ENCODE peak calls at places on chromosome 1, in six cellular contexts. F is astrocyte of the spinal cord; H is naive thymus-derived CD4-positive, alpha-beta T cell; S is GM23338; D is left ventricle myocardium inferior; Q is heart left ventricle. Y is an unnamed sample.

GRCh38 chr1:70156529-70157120 is 48.8 kb downstream of the LRRC40 start:
- DNase-seq in D (no peak), S (no peak), F (no peak), H (no peak), Q (no peak), Y (peak)

GRCh38 chr1:203143671-203144070 is 16.1 kb downstream of the ADORA1 start:
- DNase-seq in Q (no peak), F (no peak), H (no peak), D (no peak), S (no peak), Y (peak)

GRCh38 chr1:94737124-94737998 is 82.8 kb upstream of the SLC44A3 start:
- DNase-seq in H (no peak), F (peak), Q (no peak), D (no peak), S (no peak), Y (peak)

GRCh38 chr1:220914283-220915116 is 35.3 kb downstream of the HLX start:
- DNase-seq in H (no peak), F (no peak), Q (no peak), D (no peak), S (no peak), Y (no peak)

GRCh38 chr1:234716907-234717375 is 107.0 kb upstream of the IRF2BP2 start:
- DNase-seq in D (no peak), H (no peak), F (no peak), Q (no peak), S (no peak), Y (no peak)

GRCh38 chr1:165828103-165828558 is 717 bp downstream of the UCK2 start:
- DNase-seq in D (peak), S (peak), H (peak), F (no peak), Q (peak), Y (no peak)

GRCh38 chr1:179761296-179761695 is 18.2 kb downstream of the FAM163A start:
- DNase-seq in Q (no peak), H (no peak), D (no peak), S (no peak), F (no peak), Y (no peak)

GRCh38 chr1:21082078-21082477 is 94.6 kb downstream of the EIF4G3 start:
- DNase-seq in D (no peak), S (no peak), F (no peak), Q (no peak), H (no peak), Y (no peak)

GRCh38 chr1:59666106-59666505 is 148.6 kb upstream of the HOOK1 start:
- DNase-seq in S (no peak), F (no peak), Q (no peak), D (no peak), H (no peak), Y (no peak)

GRCh38 chr1:116570358-116571214 is at the start of gene CD58:
- DNase-seq in S (peak), Q (peak), D (peak), H (peak), F (peak), Y (peak)

GRCh38 chr1:159848316-159848715 is 14.1 kb downstream of the VSIG8 start:
- DNase-seq in F (no peak), Q (no peak), H (no peak), S (no peak), D (no peak), Y (no peak)

GRCh38 chr1:159853417-159853816 is 9.0 kb downstream of the VSIG8 start:
- DNase-seq in H (no peak), S (no peak), D (no peak), Q (no peak), F (peak), Y (peak)

GRCh38 chr1:159851386-159851785 is 11.1 kb downstream of the VSIG8 start:
- DNase-seq in H (no peak), S (peak), Q (no peak), D (no peak), F (no peak), Y (no peak)

GRCh38 chr1:159847231-159847630 is 15.2 kb downstream of the VSIG8 start:
- DNase-seq in F (no peak), D (no peak), Q (no peak), S (no peak), H (no peak), Y (no peak)

DNA sequence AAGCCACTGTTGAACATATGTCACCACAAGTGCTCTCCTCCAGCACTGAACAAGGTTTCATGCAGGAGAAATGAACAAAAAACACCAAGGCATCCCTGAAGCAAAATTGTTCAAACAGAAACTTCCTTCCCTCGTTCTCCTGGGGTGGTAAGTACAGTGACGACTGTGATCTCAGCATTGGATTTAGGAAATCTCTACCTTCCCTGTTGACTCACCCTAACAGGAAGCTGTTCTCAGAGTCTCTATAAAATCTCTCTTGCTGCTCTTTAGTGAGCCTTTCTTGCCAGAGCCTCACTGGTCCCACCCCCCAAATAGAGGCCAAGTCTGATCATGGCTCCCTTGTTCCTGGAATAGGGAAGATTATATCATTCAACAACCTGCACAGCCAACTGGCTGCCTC is 12.5 kb downstream of the VSIG8 start:
- DNase-seq in H (no peak), F (peak), D (no peak), S (no peak), Q (no peak), Y (peak)
- H3K4me3 ChIP-seq in H (no peak), F (no peak), D (no peak), S (no peak), Q (no peak), Y (peak)

GRCh38 chr1:38045431-38046332 is 911 bp downstream of the POU3F1 start:
- DNase-seq in Q (no peak), D (no peak), H (no peak), F (peak), S (peak), Y (no peak)
- H3K4me3 ChIP-seq in Q (peak), D (peak), H (no peak), F (no peak), S (peak), Y (no peak)

GRCh38 chr1:91846007-91846620 is 39.8 kb downstream of the TGFBR3 start:
- DNase-seq in D (no peak), S (no peak), Q (peak), F (peak), H (no peak), Y (peak)
- H3K4me3 ChIP-seq in D (peak), S (no peak), Q (no peak), F (no peak), H (no peak), Y (no peak)

GRCh38 chr1:111402083-111402482 is 25.5 kb downstream of the OVGP1 start:
- DNase-seq in S (no peak), D (no peak), H (no peak), F (no peak), Q (no peak), Y (no peak)

GRCh38 chr1:111407297-111407696 is 20.2 kb downstream of the OVGP1 start:
- DNase-seq in H (no peak), S (no peak), F (no peak), D (no peak), Q (no peak), Y (no peak)

GRCh38 chr1:111404588-111404987 is 22.9 kb downstream of the OVGP1 start:
- DNase-seq in H (no peak), Q (no peak), S (no peak), F (no peak), D (no peak), Y (no peak)

GRCh38 chr1:111406325-111406768 is 21.2 kb downstream of the OVGP1 start:
- DNase-seq in S (peak), F (no peak), Q (no peak), H (peak), D (no peak), Y (peak)
- H3K4me3 ChIP-seq in S (no peak), F (no peak), Q (no peak), H (no peak), D (no peak), Y (no peak)